ENCODE peak calls at places on chromosomes 6 and 20, in seven cellular contexts. H is activated CD8-positive, alpha-beta memory T cell treated with anti-CD3 and anti-CD28 coated beads for 4 hours; E is activated T-cell treated with anti-CD3 and anti-CD28 coated beads, Interleukin-2, amount 50 U/mL, for 72 hours; J is CD4-positive, alpha-beta T cell; Y is NCI-H510A treated with DMSO at 0.1 percent for 48 hours; F is activated CD8-positive, alpha-beta T cell treated with anti-CD3 and anti-CD28 coated beads, Interleukin-2, amount 10 ng/mL, durations not matched to agents 7 days and 5 days; I is mucosa of descending colon. T is an unnamed sample.
A peak's percentile ranks its signal among the peaks of the same experiment; 100 is the strongest.

GRCh38 chr6:15966000-15966399 is 162.9 kb upstream of the MYLIP start:
- DNase-seq in F (no peak), J (no peak), Y (no peak), E (no peak), I (no peak), H (no peak), T (no peak)

GRCh38 chr6:31769684-31770371 is 7.3 kb downstream of the VWA7 start:
- DNase-seq in Y (peak; percentile 57), J (peak; percentile 68), F (peak; percentile 88), E (peak; percentile 85), H (peak; percentile 53), I (peak; percentile 89), T (peak; percentile 63)

GRCh38 chr6:123288649-123289048 is 292.6 kb downstream of the CLVS2 start:
- DNase-seq in E (no peak), Y (no peak), I (no peak), J (no peak), H (no peak), F (no peak), T (no peak)

GRCh38 chr20:41352106-41352505 is 11.5 kb downstream of the LPIN3 start:
- DNase-seq in H (no peak), J (no peak), Y (no peak), E (no peak), F (no peak), I (peak; percentile 24), T (no peak)

GRCh38 chr6:25697537-25698340 is 45.7 kb downstream of the SCGN start:
- DNase-seq in I (no peak), Y (no peak), E (no peak), J (no peak), H (no peak), F (no peak), T (no peak)

GRCh38 chr6:166509193-166509592 is 77.3 kb downstream of the RAMACL start:
- DNase-seq in F (no peak), I (no peak), Y (no peak), E (no peak), J (no peak), H (no peak), T (no peak)

GRCh38 chr6:11938285-11938890 is 73.7 kb upstream of the HIVEP1 start:
- DNase-seq in F (no peak), H (no peak), J (no peak), E (no peak), I (no peak), Y (no peak), T (no peak)

GRCh38 chr20:48069626-48070025 is 284.3 kb upstream of the SULF2 start:
- DNase-seq in I (no peak), H (no peak), E (no peak), J (no peak), F (no peak), Y (no peak), T (no peak)

GRCh38 chr20:35523298-35523888 is 6.1 kb downstream of the C20orf173 start:
- DNase-seq in E (peak; percentile 29), I (no peak), Y (peak; percentile 3), F (peak; percentile 42), H (no peak), J (no peak), T (peak; percentile 53)

GRCh38 chr6:169775321-169775720 is 23.9 kb downstream of the ERMARD start:
- DNase-seq in I (no peak), J (no peak), H (no peak), F (no peak), E (no peak), Y (no peak), T (no peak)

GRCh38 chr20:33689973-33690372 is 3.8 kb upstream of the E2F1 start:
- DNase-seq in J (peak; percentile 62), F (peak; percentile 76), H (peak; percentile 33), Y (no peak), E (peak; percentile 82), I (no peak), T (no peak)

GRCh38 chr6:66930559-66931290 is 1223.7 kb upstream of the EYS start:
- DNase-seq in I (no peak), J (no peak), Y (no peak), F (no peak), E (no peak), H (no peak), T (no peak)

GRCh38 chr20:50417484-50418235 is 92.5 kb upstream of the PTPN1 start:
- DNase-seq in H (no peak), E (no peak), J (no peak), I (no peak), Y (no peak), F (no peak), T (no peak)

GRCh38 chr20:20941468-20941889 is 164.7 kb downstream of the LINC00237 start:
- DNase-seq in J (no peak), F (no peak), H (no peak), I (no peak), Y (no peak), E (no peak), T (no peak)

GRCh38 chr6:133136177-133136896 is 104.8 kb upstream of the EYA4 start:
- DNase-seq in Y (no peak), H (no peak), F (no peak), E (no peak), J (no peak), I (no peak), T (peak; percentile 37)

GRCh38 chr6:56399672-56400263 is 152.4 kb upstream of the COL21A1 start:
- DNase-seq in J (no peak), I (no peak), F (no peak), Y (peak; percentile 100), E (no peak), H (no peak), T (no peak)

GRCh38 chr6:144252289-144252688 is 32.8 kb upstream of the UTRN start:
- DNase-seq in E (no peak), H (no peak), I (no peak), Y (no peak), J (no peak), F (no peak), T (no peak)

T was measured in A673.